ENCODE peak calls at places on chromosome 5, in eight cellular contexts. Z is stimulated activated CD4-positive, alpha-beta T cell treated with anti-CD3 and anti-CD28 coated beads, TNF-alpha, amount 100 ng/mL, for 4 hours; B is GM18507; J is AG08395; W is lung; Q is AG04450; C is gastrocnemius medialis; F is cerebellar cortex. T is an unnamed sample.

GRCh38 chr5:158100373-158100902 is 241.5 kb upstream of the CLINT1 start:
- DNase-seq in Z (no peak), B (no peak), J (no peak), W (no peak), Q (no peak), C (no peak), F (no peak), T (no peak)

GRCh38 chr5:138573949-138574670 is 1.1 kb downstream of the HSPA9 start:
- DNase-seq in Z (no peak), B (no peak), J (peak), W (no peak), Q (no peak), C (no peak), F (no peak), T (no peak)

GRCh38 chr5:80346055-80346454 is 26.3 kb downstream of the SPZ1 start:
- DNase-seq in Z (peak), B (peak), J (no peak), W (no peak), Q (no peak), C (no peak), F (peak), T (peak)

GRCh38 chr5:172284275-172284971 is 859 bp upstream of the UBTD2 start:
- DNase-seq in Z (no peak), B (no peak), J (peak), W (peak), Q (no peak), C (no peak), F (no peak), T (peak)

GRCh38 chr5:130975299-130975698 is 189.8 kb downstream of the HINT1 start:
- DNase-seq in Z (no peak), B (no peak), J (no peak), W (no peak), Q (no peak), C (no peak), F (no peak), T (no peak)

GRCh38 chr5:98296426-98296825 is 477.0 kb upstream of the RGMB start:
- DNase-seq in Z (no peak), B (no peak), J (peak), W (no peak), Q (no peak), C (no peak), F (no peak), T (no peak)

GRCh38 chr5:96957125-96958041 is 21.5 kb downstream of the LNPEP start:
- DNase-seq in Z (no peak), B (no peak), J (no peak), W (no peak), Q (no peak), C (no peak), F (no peak), T (no peak)

GRCh38 chr5:123095694-123096120 is 6.7 kb downstream of the PRDM6 start:
- DNase-seq in Z (no peak), B (no peak), J (no peak), W (no peak), Q (no peak), C (no peak), F (no peak), T (no peak)

GRCh38 chr5:171520300-171521170 is 101.1 kb downstream of the FGF18 start:
- DNase-seq in Z (no peak), B (no peak), J (no peak), W (no peak), Q (no peak), C (no peak), F (no peak), T (no peak)

GRCh38 chr5:41334758-41335157 is 121.4 kb upstream of the C6 start:
- DNase-seq in Z (no peak), B (no peak), J (no peak), W (no peak), Q (no peak), C (no peak), F (no peak), T (peak)

GRCh38 chr5:29252390-29252789 is 1941.1 kb upstream of the CDH6 start:
- DNase-seq in Z (no peak), B (no peak), J (no peak), W (no peak), Q (no peak), C (no peak), F (no peak), T (no peak)

GRCh38 chr5:80707645-80708044 is 52.9 kb upstream of the DHFR start:
- DNase-seq in Z (no peak), B (no peak), J (peak), W (no peak), Q (no peak), C (no peak), F (no peak), T (no peak)

GRCh38 chr5:149799119-149799623 is 69.1 kb downstream of the PPARGC1B start:
- DNase-seq in Z (no peak), B (no peak), J (peak), W (no peak), Q (peak), C (peak), F (peak), T (no peak)

GRCh38 chr5:107455111-107455544 is 215.6 kb downstream of the EFNA5 start:
- DNase-seq in Z (no peak), B (no peak), J (peak), W (no peak), Q (no peak), C (no peak), F (no peak), T (no peak)

GRCh38 chr5:179858241-179858585 is 404 bp downstream of the MRNIP start:
- DNase-seq in Z (peak), B (no peak), J (peak), W (no peak), Q (no peak), C (no peak), F (peak), T (peak)

GRCh38 chr5:132057498-132058255 is 2.8 kb upstream of the IL3 start:
- DNase-seq in Z (no peak), B (no peak), J (no peak), W (no peak), Q (no peak), C (no peak), F (no peak), T (no peak)

GRCh38 chr5:60945760-60946253 is 802 bp downstream of the NDUFAF2 start:
- DNase-seq in Z (no peak), B (no peak), J (peak), W (peak), Q (peak), C (peak), F (peak), T (peak)

GRCh38 chr5:94397508-94397907 is 220.9 kb downstream of the KIAA0825 start:
- DNase-seq in Z (no peak), B (no peak), J (no peak), W (no peak), Q (no peak), C (no peak), F (no peak), T (no peak)

GRCh38 chr5:131984945-131985665 is 26.4 kb downstream of the ACSL6 start:
- DNase-seq in Z (no peak), B (no peak), J (no peak), W (no peak), Q (no peak), C (no peak), F (no peak), T (no peak)

GRCh38 chr5:50969207-50970145 is 303.0 kb downstream of the PARP8 start:
- DNase-seq in Z (no peak), B (no peak), J (peak), W (no peak), Q (no peak), C (no peak), F (no peak), T (no peak)

T was measured in pons.